ENCODE peak calls at places on chromosome 19, in nine cellular contexts. B is stimulated activated CD8-positive, alpha-beta memory T cell treated with anti-CD3 and anti-CD28 coated beads, Interleukin-2, amount 100 ng/mL, for 48 hours; L is tibial nerve; K is mesendoderm; Z is GM03348; W is Right ventricle myocardium superior; Q is CD4-positive, alpha-beta T cell; P is central memory CD8-positive, alpha-beta T cell; U is AG08395. H is an unnamed sample.

GRCh38 chr19:2084993-2085720 is 11.0 kb downstream of the MOB3A start:
- DNase-seq in B (peak), L (no peak), K (no peak), Z (no peak), W (peak), Q (peak), P (peak), U (no peak), H (no peak)

GRCh38 chr19:7492142-7493055 is 3.6 kb upstream of the PEX11G start:
- DNase-seq in B (peak), L (no peak), K (no peak), Z (no peak), W (no peak), Q (no peak), P (no peak), U (peak), H (peak)

GRCh38 chr19:46361915-46362314 is 15.0 kb downstream of the PPP5C start:
- DNase-seq in B (no peak), L (no peak), K (no peak), Z (no peak), W (no peak), Q (no peak), P (no peak), U (no peak), H (no peak)

GRCh38 chr19:934865-935422 is 9.1 kb downstream of the ARID3A start:
- DNase-seq in B (no peak), L (peak), K (no peak), Z (peak), W (peak), Q (no peak), P (no peak), U (peak), H (no peak)

GRCh38 chr19:16200776-16201391 is 3.2 kb downstream of the AP1M1 start:
- DNase-seq in B (no peak), L (no peak), K (no peak), Z (no peak), W (peak), Q (no peak), P (no peak), U (no peak), H (no peak)

GRCh38 chr19:927707-928401 is 2.0 kb downstream of the ARID3A start:
- DNase-seq in B (no peak), L (no peak), K (no peak), Z (no peak), W (no peak), Q (no peak), P (no peak), U (peak), H (no peak)

GRCh38 chr19:44816301-44816700 is 7.4 kb downstream of the BCAM start:
- DNase-seq in B (no peak), L (no peak), K (no peak), Z (no peak), W (no peak), Q (no peak), P (no peak), U (no peak), H (no peak)

GRCh38 chr19:43631491-43631890 is 8.2 kb downstream of the CADM4 start:
- DNase-seq in B (no peak), L (no peak), K (no peak), Z (no peak), W (no peak), Q (no peak), P (no peak), U (no peak), H (no peak)

GRCh38 chr19:43636121-43636683 is 3.4 kb downstream of the CADM4 start:
- DNase-seq in B (no peak), L (no peak), K (peak), Z (no peak), W (no peak), Q (no peak), P (no peak), U (no peak), H (no peak)

GRCh38 chr19:5691930-5692784 is 2.1 kb downstream of the RPL36 start:
- DNase-seq in B (no peak), L (no peak), K (no peak), Z (peak), W (no peak), Q (no peak), P (no peak), U (no peak), H (no peak)

GRCh38 chr19:33604651-33605050 is 17.1 kb upstream of the CHST8 start:
- DNase-seq in B (no peak), L (no peak), K (no peak), Z (no peak), W (no peak), Q (no peak), P (no peak), U (no peak), H (no peak)

GRCh38 chr19:29795882-29796523 is 15.8 kb upstream of the CCNE1 start:
- DNase-seq in B (no peak), L (no peak), K (no peak), Z (no peak), W (no peak), Q (no peak), P (no peak), U (no peak), H (no peak)